ENCODE peak calls at places on chromosomes 3 and 15, in six cellular contexts. A is kidney, L is adrenal gland, M is Panc1, F is SJSA1, E is heart left ventricle. C is an unnamed sample. For H3K9me3, the result is how much of the 10 kb centered on the place peaks cover.

GRCh38 chr15:85582719-85583089 is 202.3 kb downstream of the AKAP13 start:
- DNase-seq in A (peak), L (peak), M (no peak), F (no peak), E (peak), C (peak)

GRCh38 chr3:160006282-160007163 is 17.9 kb downstream of the IL12A start:
- DNase-seq in A (no peak), L (peak), M (peak), F (peak), E (peak), C (no peak)

GRCh38 chr15:63070681-63071129 is 28.2 kb downstream of the TPM1 start:
- DNase-seq in A (no peak), L (no peak), M (no peak), F (peak), E (no peak), C (no peak)

GRCh38 chr3:189680723-189681122 is 49.5 kb downstream of the TP63 start:
- DNase-seq in A (no peak), L (no peak), M (no peak), F (no peak), E (no peak), C (no peak)

GRCh38 chr3:171028779-171029232 is 2.3 kb upstream of the SLC2A2 start:
- DNase-seq in A (no peak), L (no peak), M (no peak), F (peak), E (no peak), C (no peak)

GRCh38 chr3:183455064-183455463 is 26.6 kb upstream of the MCF2L2 start:
- DNase-seq in A (no peak), L (peak), M (peak), F (no peak), E (no peak), C (no peak)

GRCh38 chr15:78432664-78433063 is 5.4 kb upstream of the IREB2 start:
- DNase-seq in A (no peak), L (no peak), M (no peak), F (no peak), E (no peak), C (no peak)

GRCh38 chr3:43621406-43621973 is 321 bp downstream of the ANO10 start:
- DNase-seq in A (no peak), L (no peak), M (no peak), F (peak), E (no peak), C (no peak)

GRCh38 chr15:45377630-45378148 is 655 bp downstream of the GATM start:
- DNase-seq in A (peak), L (peak), M (no peak), F (no peak), E (peak), C (no peak)

GRCh38 chr3:118910332-118910731 is 124.3 kb downstream of the IGSF11 start:
- DNase-seq in A (no peak), L (no peak), M (no peak), F (no peak), E (no peak), C (no peak)

GRCh38 chr3:15331606-15332404 is 581 bp downstream of the SH3BP5 start:
- DNase-seq in A (peak), L (peak), M (no peak), F (peak), E (peak), C (peak)

GRCh38 chr3:80331768-80332167 is 564.0 kb upstream of the ROBO1 start:
- DNase-seq in A (no peak), L (no peak), M (no peak), F (no peak), E (no peak), C (no peak)

GRCh38 chr15:28786521-28786920 is 61.9 kb downstream of the GOLGA6L7 start:
- DNase-seq in A (no peak), L (no peak), M (no peak), F (no peak), E (no peak), C (no peak)

GRCh38 chr3:17850448-17850847 is 108.0 kb upstream of the TBC1D5 start:
- DNase-seq in A (no peak), L (no peak), M (no peak), F (no peak), E (no peak), C (no peak)

GRCh38 chr3:197256104-197256503 is 42.3 kb downstream of the DLG1 start:
- DNase-seq in A (no peak), L (no peak), M (no peak), F (no peak), E (no peak), C (no peak)

GRCh38 chr15:54979949-54980348 is 216.8 kb downstream of the RSL24D1 start:
- DNase-seq in A (no peak), L (no peak), M (no peak), F (no peak), E (no peak), C (no peak)

GRCh38 chr15:63463793-63464192 is 40.6 kb upstream of the USP3 start:
- DNase-seq in A (no peak), L (no peak), M (no peak), F (no peak), E (no peak), C (no peak)

GRCh38 chr3:188468672-188469071 is 314.7 kb downstream of the LPP start:
- DNase-seq in A (peak), L (peak), M (no peak), F (peak), E (no peak), C (no peak)

GRCh38 chr15:43469867-43470266 is 23.1 kb downstream of the TP53BP1 start:
- DNase-seq in A (no peak), L (no peak), M (no peak), F (no peak), E (no peak), C (no peak)

GRCh38 chr3:196138927-196139680 is 57.2 kb upstream of the TFRC start:
- DNase-seq in A (peak), L (no peak), M (no peak), F (no peak), E (no peak), C (no peak)

GRCh38 chr15:41873711-41874110 is 20.1 kb downstream of the SPTBN5 start:
- DNase-seq in A (no peak), L (no peak), M (no peak), F (no peak), E (no peak), C (no peak)

GRCh38 chr3:53184701-53185100 is 23.7 kb downstream of the PRKCD start:
- DNase-seq in A (no peak), L (no peak), M (no peak), F (no peak), E (no peak), C (no peak)

GRCh38 chr3:8110966-8111798 is 390.4 kb upstream of the LMCD1 start:
- DNase-seq in A (no peak), L (peak), M (peak), F (peak), E (peak), C (peak)

GRCh38 chr3:12194669-12195161 is 36.0 kb upstream of the TIMP4 start:
- DNase-seq in A (no peak), L (no peak), M (peak), F (no peak), E (no peak), C (no peak)

GRCh38 chr15:65971741-65971995 is 102.4 kb downstream of the RAB11A start:
- DNase-seq in A (no peak), L (no peak), M (no peak), F (no peak), E (no peak), C (no peak)

GRCh38 chr3:1380926-1381646 is 288.3 kb downstream of the CNTN6 start:
- DNase-seq in A (no peak), L (peak), M (no peak), F (no peak), E (no peak), C (no peak)

GRCh38 chr3:87311309-87311708 is 34.9 kb upstream of the POU1F1 start:
- DNase-seq in A (no peak), L (no peak), M (no peak), F (no peak), E (no peak), C (no peak)

GRCh38 chr3:79866162-79866561 is 98.4 kb upstream of the ROBO1 start:
- DNase-seq in A (no peak), L (no peak), M (no peak), F (no peak), E (no peak), C (no peak)

GRCh38 chr3:158532099-158532734 is 38.8 kb upstream of the MLF1 start:
- DNase-seq in A (no peak), L (peak), M (peak), F (peak), E (no peak), C (no peak)

GRCh38 chr3:111737712-111738097 is 121.4 kb upstream of the PHLDB2 start:
- DNase-seq in A (no peak), L (peak), M (no peak), F (peak), E (peak), C (no peak)

GRCh38 chr3:31893174-31893573 is 87.9 kb downstream of the OSBPL10 start:
- DNase-seq in A (no peak), L (no peak), M (no peak), F (no peak), E (no peak), C (no peak)

GRCh38 chr3:31892500-31892899 is 88.6 kb downstream of the OSBPL10 start:
- DNase-seq in A (no peak), L (no peak), M (no peak), F (no peak), E (no peak), C (no peak)

GRCh38 chr3:31890742-31891469 is 90.2 kb downstream of the OSBPL10 start:
- DNase-seq in A (no peak), L (no peak), M (no peak), F (no peak), E (no peak), C (no peak)

GRCh38 chr3:31891876-31892455 is 89.1 kb downstream of the OSBPL10 start:
- DNase-seq in A (no peak), L (no peak), M (no peak), F (no peak), E (no peak), C (no peak)

GRCh38 chr3:31890007-31890406 is 91.1 kb downstream of the OSBPL10 start:
- DNase-seq in A (no peak), L (no peak), M (no peak), F (no peak), E (no peak), C (no peak)
- H3K9me3 ChIP-seq in A (under half), L (under half), M (under half), F (under half), E (under half), C (under half)

GRCh38 chr15:75145027-75145841 is 56.4 kb upstream of the C15orf39 start:
- DNase-seq in A (no peak), L (peak), M (no peak), F (peak), E (no peak), C (no peak)

GRCh38 chr15:75140080-75140879 is 61.4 kb upstream of the C15orf39 start:
- DNase-seq in A (no peak), L (peak), M (no peak), F (no peak), E (no peak), C (no peak)

GRCh38 chr15:75142499-75142898 is 59.2 kb upstream of the C15orf39 start:
- DNase-seq in A (no peak), L (no peak), M (no peak), F (no peak), E (no peak), C (no peak)

GRCh38 chr15:75148293-75148692 is 53.4 kb upstream of the C15orf39 start:
- DNase-seq in A (no peak), L (no peak), M (no peak), F (no peak), E (no peak), C (no peak)

DNA sequence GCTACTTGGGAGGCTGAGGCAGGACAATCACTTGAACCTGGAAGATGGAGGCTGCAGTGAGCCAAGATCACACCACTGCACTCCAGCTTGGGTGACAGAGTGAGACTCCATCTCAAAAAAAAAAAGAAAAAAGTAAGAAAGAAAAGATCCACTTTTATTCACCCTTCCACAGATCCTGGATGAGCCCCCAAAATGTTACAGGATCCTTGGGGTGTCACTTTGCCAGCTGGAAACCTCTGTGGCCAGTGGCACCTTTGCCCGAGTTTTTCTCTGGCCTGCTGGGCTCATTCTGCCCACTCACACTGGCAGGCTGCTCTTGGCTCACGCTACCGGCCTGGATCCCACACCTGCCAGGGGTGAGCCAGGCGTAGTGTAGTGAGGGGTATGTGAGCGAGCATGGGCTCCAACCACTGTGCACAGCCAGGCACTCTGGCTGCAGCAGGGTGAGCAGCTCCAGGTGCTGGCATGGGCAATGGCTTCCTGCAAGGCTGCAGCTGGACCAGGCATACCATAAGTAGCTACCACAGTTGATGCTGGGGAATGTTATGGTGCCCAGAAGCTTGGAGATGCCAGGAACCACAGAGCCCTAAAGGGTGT is 57.8 kb upstream of the C15orf39 start:
- DNase-seq in A (no peak), L (no peak), M (no peak), F (no peak), E (no peak), C (no peak)
- H3K9me3 ChIP-seq in A (under half), L (under half), M (under half), F (under half), E (under half), C (under half)

GRCh38 chr15:51658664-51659063 is 22.6 kb upstream of the SCG3 start:
- DNase-seq in A (no peak), L (no peak), M (no peak), F (no peak), E (no peak), C (no peak)
- H3K9me3 ChIP-seq in A (under half), L (under half), M (under half), F (under half), E (under half), C (under half)

GRCh38 chr15:48733615-48734014 is 77.3 kb downstream of the CEP152 start:
- DNase-seq in A (no peak), L (no peak), M (no peak), F (no peak), E (no peak), C (no peak)
- H3K9me3 ChIP-seq in A (under half), L (under half), M (under half), F (under half), E (under half), C (under half)

DNA sequence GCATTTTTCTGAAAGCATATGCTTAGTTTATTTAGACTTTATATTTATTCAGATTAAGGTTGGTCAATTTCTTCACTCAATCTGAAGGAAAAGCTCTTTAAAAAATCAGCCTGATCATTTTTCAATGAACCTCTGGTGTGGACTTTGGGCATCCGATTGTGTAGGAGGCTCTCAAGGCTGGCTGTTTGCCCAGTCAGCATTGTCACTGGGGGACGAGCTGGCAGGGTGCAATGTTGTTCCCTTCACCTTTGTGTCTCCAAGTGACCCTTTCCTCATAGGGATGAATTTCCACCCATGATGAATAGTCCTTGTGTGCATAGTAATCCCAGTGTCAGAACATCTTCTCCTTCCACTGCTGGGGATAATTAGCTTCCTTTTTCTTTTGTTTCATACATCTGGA is 102.5 kb downstream of the CHRNA7 start:
- DNase-seq in A (no peak), L (no peak), M (no peak), F (no peak), E (no peak), C (no peak)
- H3K9me3 ChIP-seq in A (under half), L (under half), M (under half), F (under half), E (under half), C (under half)